ENCODE peak calls at places on chromosomes 4 and X, in eight cellular contexts. L is GM23338, F is HCT116, X is PC-3, U is OCI-LY7, Q is hepatocyte, O is MM.1S, Y is SK-N-SH. C is an unnamed sample.
A peak's percentile ranks its signal among the peaks of the same experiment; 100 is the strongest.

GRCh38 chr4:19478791-19479190 is 772.9 kb upstream of the SLIT2 start:
- DNase-seq in L (no peak), F (no peak), X (peak; percentile 53), U (no peak), Q (no peak), O (no peak), Y (no peak), C (no peak)

GRCh38 chr4:32396504-32396903 is 1676.3 kb downstream of the PCDH7 start:
- DNase-seq in L (peak; percentile 23), F (no peak), X (no peak), U (no peak), Q (no peak), O (no peak), Y (no peak), C (no peak)

GRCh38 chr4:147831452-147832192 is 99.7 kb downstream of the ARHGAP10 start:
- DNase-seq in L (no peak), F (peak; percentile 87), X (peak; percentile 89), U (no peak), Q (peak; percentile 61), O (no peak), Y (no peak), C (peak; percentile 70)

GRCh38 chr4:48141048-48141447 is 7.0 kb upstream of the TXK start:
- DNase-seq in L (peak; percentile 77), F (no peak), X (peak; percentile 66), U (peak; percentile 69), Q (peak; percentile 56), O (peak; percentile 63), Y (peak; percentile 48), C (no peak)

GRCh38 chr4:338759-339097 is 1.1 kb downstream of the ZNF141 start:
- DNase-seq in L (peak; percentile 25), F (no peak), X (no peak), U (no peak), Q (no peak), O (no peak), Y (no peak), C (no peak)

GRCh38 chrX:20461576-20461975 is 194.9 kb upstream of the RPS6KA3 start:
- DNase-seq in L (no peak), F (no peak), X (peak; percentile 25), U (no peak), Q (no peak), O (no peak), Y (no peak), C (no peak)

GRCh38 chr4:27828843-27829242 is 968.2 kb downstream of the STIM2 start:
- DNase-seq in L (peak; percentile 17), F (no peak), X (peak; percentile 4), U (no peak), Q (no peak), O (no peak), Y (no peak), C (no peak)

GRCh38 chrX:68238568-68238967 is 194.7 kb downstream of the OPHN1 start:
- DNase-seq in L (peak; percentile 64), F (no peak), X (peak; percentile 43), U (no peak), Q (no peak), O (no peak), Y (peak; percentile 2), C (no peak)

GRCh38 chr4:77538574-77539157 is 67.0 kb upstream of the CXCL13 start:
- DNase-seq in L (no peak), F (peak; percentile 27), X (peak; percentile 71), U (no peak), Q (peak; percentile 36), O (peak; percentile 53), Y (no peak), C (peak; percentile 56)

GRCh38 chr4:168154546-168155277 is 62.4 kb downstream of the ANXA10 start:
- DNase-seq in L (no peak), F (no peak), X (no peak), U (no peak), Q (no peak), O (no peak), Y (no peak), C (no peak)

GRCh38 chr4:106329027-106329618 is 12.8 kb downstream of the AIMP1 start:
- DNase-seq in L (peak; percentile 66), F (peak; percentile 28), X (peak; percentile 51), U (peak; percentile 21), Q (peak; percentile 50), O (peak; percentile 29), Y (peak; percentile 44), C (no peak)

GRCh38 chr4:182885022-182885737 is 32.0 kb downstream of the DCTD start:
- DNase-seq in L (no peak), F (no peak), X (no peak), U (no peak), Q (no peak), O (no peak), Y (no peak), C (no peak)

GRCh38 chr4:78829296-78829695 is 53.1 kb downstream of the BMP2K start:
- DNase-seq in L (no peak), F (no peak), X (no peak), U (no peak), Q (no peak), O (no peak), Y (no peak), C (peak; percentile 44)

GRCh38 chr4:56871357-56871993 is 36.2 kb upstream of the REST start:
- DNase-seq in L (peak; percentile 59), F (no peak), X (no peak), U (no peak), Q (peak; percentile 11), O (no peak), Y (peak; percentile 69), C (no peak)

GRCh38 chr4:105389167-105389566 is 84.7 kb downstream of the PPA2 start:
- DNase-seq in L (no peak), F (no peak), X (no peak), U (no peak), Q (no peak), O (no peak), Y (no peak), C (no peak)

GRCh38 chrX:117996918-117997480 is 119.6 kb downstream of the KLHL13 start:
- DNase-seq in L (peak; percentile 14), F (no peak), X (peak; percentile 65), U (no peak), Q (no peak), O (no peak), Y (peak; percentile 14), C (no peak)

GRCh38 chr4:77376788-77377460 is 219.9 kb downstream of the CCNG2 start:
- DNase-seq in L (peak; percentile 70), F (no peak), X (no peak), U (no peak), Q (no peak), O (no peak), Y (no peak), C (no peak)

GRCh38 chrX:13412208-13412600 is 92.4 kb upstream of the ATXN3L start:
- DNase-seq in L (no peak), F (no peak), X (no peak), U (no peak), Q (no peak), O (no peak), Y (no peak), C (no peak)

GRCh38 chrX:120617996-120618630 is 11.7 kb downstream of the C1GALT1C1 start:
- DNase-seq in L (no peak), F (no peak), X (no peak), U (no peak), Q (no peak), O (no peak), Y (no peak), C (no peak)

GRCh38 chrX:57156397-57157049 is 19.3 kb upstream of the SPIN2A start:
- DNase-seq in L (peak; percentile 71), F (peak; percentile 13), X (peak; percentile 59), U (peak; percentile 20), Q (peak; percentile 50), O (peak; percentile 28), Y (no peak), C (peak; percentile 33)

GRCh38 chr4:118732591-118733330 is 47.6 kb downstream of the METTL14 start:
- DNase-seq in L (no peak), F (no peak), X (no peak), U (no peak), Q (no peak), O (no peak), Y (no peak), C (no peak)

DNA sequence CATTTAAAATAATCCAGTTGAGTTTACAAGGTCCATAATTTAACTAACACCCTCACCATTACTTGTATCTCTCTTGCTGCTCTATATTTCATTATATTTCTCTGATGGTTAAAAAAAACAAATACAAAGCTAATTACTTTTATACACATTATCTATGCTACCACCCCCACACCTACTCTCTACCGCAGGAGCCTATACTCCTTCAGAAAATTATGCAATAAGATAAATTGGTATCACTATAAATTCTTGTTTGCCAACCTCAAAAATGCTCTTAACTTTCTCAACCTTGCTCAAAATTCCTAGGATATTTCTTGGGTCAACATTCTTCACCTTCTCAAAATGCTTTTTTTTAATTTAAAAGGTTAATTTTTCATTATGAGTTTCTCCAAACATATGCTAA is 282.7 kb downstream of the KCTD8 start:
- DNase-seq in L (no peak), F (no peak), X (no peak), U (no peak), Q (no peak), O (no peak), Y (no peak), C (no peak)
- H3K9me2 ChIP-seq in L (no peaks in the 10 kb centered on the region), F (no peaks in the 10 kb centered on the region), X (no peaks in the 10 kb centered on the region), U (no peaks in the 10 kb centered on the region), Q (no peaks in the 10 kb centered on the region), O (no peaks in the 10 kb centered on the region), Y (no peaks in the 10 kb centered on the region), C (no peaks in the 10 kb centered on the region)

GRCh38 chr4:23337292-23337691 is 552.6 kb downstream of the PPARGC1A start:
- DNase-seq in L (peak; percentile 62), F (no peak), X (peak; percentile 37), U (peak; percentile 43), Q (peak; percentile 19), O (peak; percentile 42), Y (no peak), C (no peak)
- TF ChIP-seq CTCF in L (peak; percentile 58), F (no peak), X (peak; percentile 47), U (peak; percentile 72), Q (peak; percentile 33), O (peak; percentile 50), Y (peak; percentile 27), C (peak; percentile 36)

GRCh38 chrX:101237041-101237440 is 17.5 kb downstream of the DRP2 start:
- DNase-seq in L (no peak), F (no peak), X (no peak), U (no peak), Q (no peak), O (no peak), Y (no peak), C (no peak)
- H3K9me2 ChIP-seq in L (no peaks in the 10 kb centered on the region), F (no peaks in the 10 kb centered on the region), X (no peaks in the 10 kb centered on the region), U (no peaks in the 10 kb centered on the region), Q (no peaks in the 10 kb centered on the region), O (no peaks in the 10 kb centered on the region), Y (no peaks in the 10 kb centered on the region), C (no peaks in the 10 kb centered on the region)

GRCh38 chr4:150315175-150315574 is 236.9 kb downstream of the DCLK2 start:
- DNase-seq in L (peak; percentile 74), F (no peak), X (no peak), U (no peak), Q (no peak), O (no peak), Y (no peak), C (no peak)

GRCh38 chr4:150315691-150316090 is 237.4 kb downstream of the DCLK2 start:
- DNase-seq in L (no peak), F (no peak), X (no peak), U (no peak), Q (no peak), O (no peak), Y (no peak), C (no peak)

GRCh38 chr4:150316332-150317205 is 238.3 kb downstream of the DCLK2 start:
- DNase-seq in L (no peak), F (no peak), X (no peak), U (no peak), Q (no peak), O (no peak), Y (no peak), C (no peak)

GRCh38 chr4:150310159-150310895 is 232.1 kb downstream of the DCLK2 start:
- DNase-seq in L (no peak), F (no peak), X (peak; percentile 40), U (no peak), Q (no peak), O (no peak), Y (no peak), C (no peak)

GRCh38 chr4:150314031-150314430 is 235.8 kb downstream of the DCLK2 start:
- DNase-seq in L (no peak), F (no peak), X (no peak), U (no peak), Q (no peak), O (no peak), Y (no peak), C (no peak)
- TF ChIP-seq CTCF in L (no peak), F (no peak), X (no peak), U (no peak), Q (no peak), O (no peak), Y (no peak), C (no peak)